ENCODE peak calls at places on chromosomes 3 and 15, in eight cellular contexts. Q, H, Y, C, W, P, D and J are unnamed samples.

GRCh38 chr15:25422021-25422420 is 16.8 kb downstream of the UBE3A start:
- DNase-seq in W (no peak), Y (no peak), C (no peak), P (no peak), Q (no peak), H (no peak), D (no peak), J (no peak)

GRCh38 chr3:52784931-52785590 is 7.7 kb downstream of the ITIH1 start:
- DNase-seq in W (no peak), C (no peak), D (no peak), Q (no peak), H (no peak), Y (no peak), P (no peak), J (no peak)

GRCh38 chr3:174162550-174162949 is 696.6 kb upstream of the NAALADL2 start:
- DNase-seq in P (no peak), D (no peak), H (no peak), W (no peak), Q (no peak), C (no peak), Y (no peak), J (no peak)

GRCh38 chr3:41330465-41330864 is 131.2 kb downstream of the CTNNB1 start:
- DNase-seq in Q (no peak), D (no peak), W (no peak), P (no peak), C (no peak), H (no peak), Y (no peak), J (no peak)

GRCh38 chr15:34754674-34755418 is at the start of gene GJD2:
- DNase-seq in Y (no peak), D (no peak), Q (no peak), P (no peak), C (no peak), W (no peak), H (peak), J (no peak)

GRCh38 chr15:27686376-27686775 is 412.7 kb downstream of the OCA2 start:
- DNase-seq in Y (no peak), P (no peak), Q (no peak), D (no peak), C (no peak), W (no peak), H (no peak), J (no peak)

GRCh38 chr3:153290278-153291015 is 128.4 kb downstream of the RAP2B start:
- DNase-seq in Q (peak), H (no peak), D (no peak), P (no peak), C (no peak), Y (no peak), W (no peak), J (no peak)

GRCh38 chr3:123431007-123431657 is 17.8 kb downstream of the ADCY5 start:
- DNase-seq in D (no peak), P (no peak), H (no peak), C (no peak), Y (no peak), W (no peak), Q (no peak), J (no peak)

GRCh38 chr3:184786271-184787010 is 25.5 kb upstream of the VPS8 start:
- DNase-seq in D (no peak), Q (peak), Y (no peak), C (no peak), W (no peak), P (peak), H (no peak), J (no peak)

GRCh38 chr15:80888846-80889245 is 100.8 kb downstream of the MESD start:
- DNase-seq in Y (no peak), P (no peak), Q (no peak), H (no peak), C (no peak), W (no peak), D (no peak), J (no peak)

GRCh38 chr3:183515968-183516851 is 39.3 kb downstream of the KLHL6 start:
- DNase-seq in D (no peak), H (no peak), Q (no peak), Y (peak), C (peak), W (no peak), P (peak), J (no peak)

GRCh38 chr15:75651810-75652543 is 4.3 kb downstream of the SNX33 start:
- DNase-seq in D (no peak), Y (no peak), H (no peak), W (no peak), P (no peak), Q (no peak), C (no peak), J (no peak)

GRCh38 chr3:186651678-186652215 is 11.5 kb downstream of the FETUB start:
- DNase-seq in C (no peak), D (no peak), P (no peak), Y (no peak), Q (no peak), W (no peak), H (no peak), J (no peak)

GRCh38 chr3:177357352-177358084 is 160.2 kb upstream of the TBL1XR1 start:
- DNase-seq in C (no peak), Y (no peak), P (no peak), W (no peak), D (no peak), H (no peak), Q (peak), J (no peak)

GRCh38 chr3:189292667-189293478 is 121.1 kb downstream of the TPRG1 start:
- DNase-seq in D (no peak), C (no peak), P (no peak), W (no peak), Q (no peak), H (no peak), Y (no peak), J (peak)

GRCh38 chr3:173399001-173399400 is 1.5 kb downstream of the NLGN1 start:
- DNase-seq in Y (no peak), P (no peak), H (no peak), D (no peak), C (no peak), Q (no peak), W (no peak), J (no peak)

GRCh38 chr3:22922317-22922716 is 280.8 kb upstream of the UBE2E2 start:
- DNase-seq in P (no peak), D (no peak), H (no peak), W (no peak), C (no peak), Y (no peak), Q (peak), J (no peak)

GRCh38 chr3:157360044-157360443 is 76.6 kb upstream of the PTX3 start:
- DNase-seq in Y (no peak), H (no peak), D (no peak), C (no peak), Q (peak), P (no peak), W (no peak), J (no peak)

GRCh38 chr15:81751321-81751720 is 294.5 kb downstream of the MEX3B start:
- DNase-seq in W (no peak), D (no peak), P (no peak), H (no peak), Y (no peak), Q (no peak), C (no peak), J (no peak)

GRCh38 chr3:13045904-13046568 is 27.2 kb downstream of the IQSEC1 start:
- DNase-seq in H (no peak), W (no peak), P (no peak), Q (no peak), C (peak), D (no peak), Y (no peak), J (no peak)

GRCh38 chr3:59809750-59810444 is 760.1 kb upstream of the CFAP20DC start:
- DNase-seq in C (no peak), Y (no peak), W (no peak), H (no peak), D (no peak), P (no peak), Q (peak), J (no peak)

GRCh38 chr3:131350506-131350905 is 31.1 kb upstream of the NUDT16 start:
- DNase-seq in W (no peak), Y (no peak), C (no peak), H (no peak), Q (peak), D (no peak), P (no peak), J (no peak)

GRCh38 chr15:64180235-64180824 is 17.5 kb upstream of the PPIB start:
- DNase-seq in H (no peak), Q (no peak), C (peak), D (no peak), W (peak), P (no peak), Y (no peak), J (no peak)

GRCh38 chr3:88433572-88433971 is 283.8 kb downstream of the C3orf38 start:
- DNase-seq in P (no peak), C (peak), D (no peak), W (no peak), Y (no peak), Q (no peak), H (no peak), J (no peak)

GRCh38 chr3:128940252-128940651 is 53.6 kb downstream of the CFAP92 start:
- DNase-seq in Y (no peak), C (no peak), Q (no peak), D (no peak), P (no peak), W (no peak), H (no peak), J (no peak)

GRCh38 chr3:43076857-43077256 is 29.0 kb downstream of the POMGNT2 start:
- DNase-seq in D (no peak), Q (no peak), Y (no peak), C (no peak), P (no peak), H (no peak), W (no peak), J (no peak)

GRCh38 chr3:30493912-30494311 is 112.5 kb upstream of the TGFBR2 start:
- DNase-seq in D (no peak), C (no peak), Q (peak), H (no peak), Y (no peak), W (no peak), P (no peak), J (no peak)

GRCh38 chr3:49295489-49296058 is 18.5 kb upstream of the C3orf62 start:
- DNase-seq in D (no peak), C (peak), Y (no peak), W (no peak), Q (peak), H (peak), P (no peak), J (no peak)